ENCODE peak calls at places on chromosomes 1 and 21, in seven cellular contexts. One of them, this sample, is unnamed.

GRCh38 chr1:229855999-229856650 is 210.9 kb upstream of the GALNT2 start:
- DNase-seq in A549: no peak
- DNase-seq in transverse colon: peak
- DNase-seq in K562: no peak
- DNase-seq in tibial nerve: no peak
- DNase-seq in stomach: no peak
- DNase-seq in esophagus muscularis mucosa: no peak
- DNase-seq in this sample: no peak

GRCh38 chr1:98906361-98906760 is 98.3 kb downstream of the PLPPR5 start:
- DNase-seq in A549: no peak
- DNase-seq in transverse colon: no peak
- DNase-seq in K562: no peak
- DNase-seq in tibial nerve: no peak
- DNase-seq in stomach: no peak
- DNase-seq in esophagus muscularis mucosa: no peak
- DNase-seq in this sample: no peak

GRCh38 chr21:44969965-44970755 is 30.3 kb downstream of the SLX9 start:
- DNase-seq in A549: no peak
- DNase-seq in transverse colon: no peak
- DNase-seq in K562: no peak
- DNase-seq in tibial nerve: no peak
- DNase-seq in stomach: no peak
- DNase-seq in esophagus muscularis mucosa: no peak
- DNase-seq in this sample: peak

GRCh38 chr1:25123551-25123950 is 108.8 kb downstream of the SYF2 start:
- DNase-seq in A549: no peak
- DNase-seq in transverse colon: no peak
- DNase-seq in K562: no peak
- DNase-seq in tibial nerve: no peak
- DNase-seq in stomach: no peak
- DNase-seq in esophagus muscularis mucosa: no peak
- DNase-seq in this sample: no peak

GRCh38 chr1:1922782-1923680 is 4.0 kb upstream of the TMEM52 start:
- DNase-seq in A549: no peak
- DNase-seq in transverse colon: peak
- DNase-seq in K562: peak
- DNase-seq in tibial nerve: no peak
- DNase-seq in stomach: no peak
- DNase-seq in esophagus muscularis mucosa: no peak
- DNase-seq in this sample: peak

GRCh38 chr1:151165281-151165737 is 393 bp downstream of the LYSMD1 start:
- DNase-seq in A549: peak
- DNase-seq in transverse colon: peak
- DNase-seq in K562: no peak
- DNase-seq in tibial nerve: peak
- DNase-seq in stomach: no peak
- DNase-seq in esophagus muscularis mucosa: no peak
- DNase-seq in this sample: peak

GRCh38 chr1:1778827-1779675 is 781 bp upstream of the NADK start:
- DNase-seq in A549: no peak
- DNase-seq in transverse colon: peak
- DNase-seq in K562: peak
- DNase-seq in tibial nerve: peak
- DNase-seq in stomach: peak
- DNase-seq in esophagus muscularis mucosa: no peak
- DNase-seq in this sample: peak

GRCh38 chr1:217713223-217713622 is 82.1 kb downstream of the SPATA17 start:
- DNase-seq in A549: peak
- DNase-seq in transverse colon: no peak
- DNase-seq in K562: no peak
- DNase-seq in tibial nerve: no peak
- DNase-seq in stomach: no peak
- DNase-seq in esophagus muscularis mucosa: no peak
- DNase-seq in this sample: no peak

GRCh38 chr1:67735806-67736627 is 51.0 kb downstream of the GADD45A start:
- DNase-seq in A549: peak
- DNase-seq in transverse colon: peak
- DNase-seq in K562: no peak
- DNase-seq in tibial nerve: peak
- DNase-seq in stomach: peak
- DNase-seq in esophagus muscularis mucosa: peak
- DNase-seq in this sample: peak

GRCh38 chr1:156510709-156511108 is 10.1 kb upstream of the MEF2D start:
- DNase-seq in A549: no peak
- DNase-seq in transverse colon: peak
- DNase-seq in K562: no peak
- DNase-seq in tibial nerve: peak
- DNase-seq in stomach: peak
- DNase-seq in esophagus muscularis mucosa: peak
- DNase-seq in this sample: peak

GRCh38 chr1:174999216-174999925 is 376 bp upstream of the CACYBP start:
- DNase-seq in A549: peak
- DNase-seq in transverse colon: peak
- DNase-seq in K562: peak
- DNase-seq in tibial nerve: peak
- DNase-seq in stomach: peak
- DNase-seq in esophagus muscularis mucosa: peak
- DNase-seq in this sample: peak
- TF ChIP-seq POLR2A in A549: peak
- TF ChIP-seq POLR2A in transverse colon: peak
- TF ChIP-seq POLR2A in K562: peak
- TF ChIP-seq POLR2A in tibial nerve: peak
- TF ChIP-seq POLR2A in stomach: no peak
- TF ChIP-seq POLR2A in esophagus muscularis mucosa: peak
- TF ChIP-seq POLR2A in this sample: peak

DNA sequence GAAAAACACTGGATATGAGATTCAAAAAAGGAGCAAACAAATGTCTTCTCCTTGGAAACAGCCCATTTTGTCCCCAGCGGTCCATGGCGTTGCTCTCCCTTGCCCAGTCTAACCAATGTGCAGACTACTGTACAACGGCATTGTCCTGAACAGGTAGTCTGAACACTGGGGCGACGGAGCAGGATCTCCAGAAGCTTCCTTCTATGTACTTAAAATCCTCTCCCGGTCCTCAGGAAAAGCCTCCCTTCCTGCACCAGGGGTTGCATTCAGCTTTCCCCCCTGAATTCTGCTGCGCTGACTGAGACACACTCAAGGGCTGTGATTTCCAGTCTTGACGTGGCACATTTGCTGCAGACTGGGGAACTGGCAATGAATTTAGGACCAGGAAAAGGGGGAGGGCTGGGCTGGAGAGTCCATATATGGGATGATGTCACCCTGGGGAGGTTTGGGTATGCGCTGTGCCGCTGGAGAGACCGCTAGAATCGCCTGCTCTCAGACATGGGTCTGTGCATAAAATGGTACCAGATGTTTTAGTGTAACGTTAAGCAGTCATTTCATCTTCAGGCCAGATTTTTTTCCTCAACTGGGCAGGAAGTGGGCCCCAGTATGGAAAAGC is 275.9 kb upstream of the C1orf105 start:
- DNase-seq in A549: no peak
- DNase-seq in transverse colon: peak
- DNase-seq in K562: no peak
- DNase-seq in tibial nerve: peak
- DNase-seq in stomach: peak
- DNase-seq in esophagus muscularis mucosa: peak
- DNase-seq in this sample: peak
- TF ChIP-seq EP300 in A549: no peak
- TF ChIP-seq EP300 in transverse colon: no peak
- TF ChIP-seq EP300 in K562: no peak
- TF ChIP-seq EP300 in tibial nerve: peak
- TF ChIP-seq EP300 in stomach: no peak
- TF ChIP-seq EP300 in esophagus muscularis mucosa: no peak
- TF ChIP-seq EP300 in this sample: no peak

GRCh38 chr1:174407705-174408104 is 40.1 kb upstream of the GPR52 start:
- DNase-seq in A549: no peak
- DNase-seq in transverse colon: no peak
- DNase-seq in K562: no peak
- DNase-seq in tibial nerve: no peak
- DNase-seq in stomach: no peak
- DNase-seq in esophagus muscularis mucosa: no peak
- DNase-seq in this sample: no peak

GRCh38 chr1:174408142-174408541 is 39.6 kb upstream of the GPR52 start:
- DNase-seq in A549: no peak
- DNase-seq in transverse colon: no peak
- DNase-seq in K562: no peak
- DNase-seq in tibial nerve: no peak
- DNase-seq in stomach: no peak
- DNase-seq in esophagus muscularis mucosa: no peak
- DNase-seq in this sample: no peak

GRCh38 chr1:174414205-174414604 is 33.6 kb upstream of the GPR52 start:
- DNase-seq in A549: no peak
- DNase-seq in transverse colon: no peak
- DNase-seq in K562: no peak
- DNase-seq in tibial nerve: no peak
- DNase-seq in stomach: no peak
- DNase-seq in esophagus muscularis mucosa: no peak
- DNase-seq in this sample: no peak

GRCh38 chr1:174417921-174418320 is 29.8 kb upstream of the GPR52 start:
- DNase-seq in A549: no peak
- DNase-seq in transverse colon: no peak
- DNase-seq in K562: no peak
- DNase-seq in tibial nerve: no peak
- DNase-seq in stomach: no peak
- DNase-seq in esophagus muscularis mucosa: no peak
- DNase-seq in this sample: no peak

DNA sequence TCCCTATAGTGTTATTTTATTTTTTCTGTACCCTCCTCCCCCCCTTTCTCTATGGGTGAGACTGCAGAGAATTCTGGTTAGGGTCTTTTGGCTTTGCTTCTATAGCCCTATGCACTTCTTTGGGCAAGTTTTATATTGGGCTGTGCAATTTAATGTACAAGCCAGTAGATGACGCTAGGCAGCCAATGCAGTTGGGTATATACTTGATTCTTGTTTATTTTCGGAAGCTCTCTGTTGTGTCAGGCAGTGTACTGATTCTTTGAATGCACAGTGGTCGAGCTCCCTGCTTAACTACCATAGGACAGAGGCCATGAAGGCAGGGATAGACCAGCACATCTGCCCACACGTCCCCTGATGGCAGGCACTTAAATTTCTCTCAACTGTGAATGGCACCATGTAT is 34.1 kb upstream of the GPR52 start:
- DNase-seq in A549: peak
- DNase-seq in transverse colon: no peak
- DNase-seq in K562: no peak
- DNase-seq in tibial nerve: no peak
- DNase-seq in stomach: no peak
- DNase-seq in esophagus muscularis mucosa: no peak
- DNase-seq in this sample: no peak
- TF ChIP-seq CTCF in A549: no peak
- TF ChIP-seq CTCF in transverse colon: no peak
- TF ChIP-seq CTCF in K562: peak
- TF ChIP-seq CTCF in tibial nerve: no peak
- TF ChIP-seq CTCF in stomach: no peak
- TF ChIP-seq CTCF in esophagus muscularis mucosa: no peak
- TF ChIP-seq CTCF in this sample: no peak

GRCh38 chr1:181131255-181131901 is 42.9 kb downstream of the IER5 start:
- DNase-seq in A549: no peak
- DNase-seq in transverse colon: no peak
- DNase-seq in K562: no peak
- DNase-seq in tibial nerve: no peak
- DNase-seq in stomach: no peak
- DNase-seq in esophagus muscularis mucosa: no peak
- DNase-seq in this sample: no peak
- TF ChIP-seq POLR2A in A549: no peak
- TF ChIP-seq POLR2A in transverse colon: no peak
- TF ChIP-seq POLR2A in K562: no peak
- TF ChIP-seq POLR2A in tibial nerve: no peak
- TF ChIP-seq POLR2A in stomach: no peak
- TF ChIP-seq POLR2A in esophagus muscularis mucosa: no peak
- TF ChIP-seq POLR2A in this sample: no peak

GRCh38 chr21:39064325-39065012 is 118.8 kb downstream of the PSMG1 start:
- DNase-seq in A549: no peak
- DNase-seq in transverse colon: no peak
- DNase-seq in K562: no peak
- DNase-seq in tibial nerve: no peak
- DNase-seq in stomach: no peak
- DNase-seq in esophagus muscularis mucosa: no peak
- DNase-seq in this sample: no peak

GRCh38 chr21:39071623-39072214 is 111.5 kb downstream of the PSMG1 start:
- DNase-seq in A549: no peak
- DNase-seq in transverse colon: no peak
- DNase-seq in K562: no peak
- DNase-seq in tibial nerve: no peak
- DNase-seq in stomach: no peak
- DNase-seq in esophagus muscularis mucosa: no peak
- DNase-seq in this sample: no peak

GRCh38 chr21:39065912-39066311 is 117.3 kb downstream of the PSMG1 start:
- DNase-seq in A549: no peak
- DNase-seq in transverse colon: no peak
- DNase-seq in K562: no peak
- DNase-seq in tibial nerve: no peak
- DNase-seq in stomach: no peak
- DNase-seq in esophagus muscularis mucosa: no peak
- DNase-seq in this sample: no peak

GRCh38 chr21:39063517-39063916 is 119.7 kb downstream of the PSMG1 start:
- DNase-seq in A549: no peak
- DNase-seq in transverse colon: no peak
- DNase-seq in K562: no peak
- DNase-seq in tibial nerve: no peak
- DNase-seq in stomach: no peak
- DNase-seq in esophagus muscularis mucosa: no peak
- DNase-seq in this sample: no peak

GRCh38 chr21:39066829-39067785 is 116.1 kb downstream of the PSMG1 start:
- DNase-seq in A549: no peak
- DNase-seq in transverse colon: no peak
- DNase-seq in K562: no peak
- DNase-seq in tibial nerve: no peak
- DNase-seq in stomach: no peak
- DNase-seq in esophagus muscularis mucosa: no peak
- DNase-seq in this sample: no peak
- TF ChIP-seq EP300 in A549: no peak
- TF ChIP-seq EP300 in transverse colon: no peak
- TF ChIP-seq EP300 in K562: no peak
- TF ChIP-seq EP300 in tibial nerve: no peak
- TF ChIP-seq EP300 in stomach: no peak
- TF ChIP-seq EP300 in esophagus muscularis mucosa: no peak
- TF ChIP-seq EP300 in this sample: no peak

GRCh38 chr1:227437495-227438008 is 119.3 kb upstream of the CDC42BPA start:
- DNase-seq in A549: peak
- DNase-seq in transverse colon: no peak
- DNase-seq in K562: peak
- DNase-seq in tibial nerve: no peak
- DNase-seq in stomach: no peak
- DNase-seq in esophagus muscularis mucosa: no peak
- DNase-seq in this sample: no peak
- TF ChIP-seq CTCF in A549: peak
- TF ChIP-seq CTCF in transverse colon: peak
- TF ChIP-seq CTCF in K562: peak
- TF ChIP-seq CTCF in tibial nerve: peak
- TF ChIP-seq CTCF in stomach: peak
- TF ChIP-seq CTCF in esophagus muscularis mucosa: peak
- TF ChIP-seq CTCF in this sample: peak